ENCODE peak calls at places on chromosome 16, in six cellular contexts. A is esophagus mucosa; Q is right cardiac atrium; L is activated CD8-positive, alpha-beta memory T cell treated with anti-CD3 and anti-CD28 coated beads, Interleukin-2, amount 10 ng/mL, durations not matched to agents 7 days and 5 days; D is T-cell; S is left ventricle myocardium superior. B is an unnamed sample.

GRCh38 chr16:49644143-49644460 is 211.8 kb downstream of the ZNF423 start:
- ATAC-seq in A (no peak), Q (no peak), L (no peak), D (no peak), S (no peak), B (peak)

GRCh38 chr16:89020068-89020924 is 43.3 kb upstream of the CBFA2T3 start:
- ATAC-seq in A (no peak), Q (no peak), L (peak), D (no peak), S (no peak), B (no peak)

GRCh38 chr16:73616186-73616585 is 568.3 kb upstream of the ZFHX3 start:
- ATAC-seq in A (no peak), Q (no peak), L (no peak), D (no peak), S (no peak), B (no peak)

GRCh38 chr16:51526622-51527021 is 375.6 kb upstream of the SALL1 start:
- ATAC-seq in A (no peak), Q (no peak), L (no peak), D (no peak), S (no peak), B (no peak)

GRCh38 chr16:23423496-23424049 is 29.4 kb downstream of the COG7 start:
- ATAC-seq in A (peak), Q (peak), L (no peak), D (no peak), S (peak), B (peak)

GRCh38 chr16:89191901-89192184 is 8.5 kb downstream of the SLC22A31 start:
- ATAC-seq in A (peak), Q (peak), L (no peak), D (no peak), S (no peak), B (no peak)

GRCh38 chr16:70460737-70461261 is 6.4 kb downstream of the FCSK start:
- ATAC-seq in A (peak), Q (peak), L (no peak), D (no peak), S (peak), B (no peak)

GRCh38 chr16:85563031-85563430 is 50.1 kb upstream of the GSE1 start:
- ATAC-seq in A (no peak), Q (no peak), L (no peak), D (no peak), S (no peak), B (no peak)

GRCh38 chr16:87860553-87861299 is 8.6 kb downstream of the SLC7A5 start:
- ATAC-seq in A (peak), Q (peak), L (peak), D (no peak), S (peak), B (peak)

GRCh38 chr16:68284847-68285246 is 20.5 kb downstream of the SLC7A6 start:
- ATAC-seq in A (peak), Q (no peak), L (peak), D (no peak), S (no peak), B (no peak)

GRCh38 chr16:78240459-78241222 is 141.2 kb downstream of the WWOX start:
- ATAC-seq in A (peak), Q (no peak), L (no peak), D (no peak), S (no peak), B (no peak)

GRCh38 chr16:87226926-87227650 is 90.1 kb downstream of the C16orf95 start:
- ATAC-seq in A (no peak), Q (peak), L (no peak), D (no peak), S (peak), B (peak)

GRCh38 chr16:71919033-71919432 is 23.7 kb downstream of the IST1 start:
- ATAC-seq in A (no peak), Q (peak), L (no peak), D (no peak), S (peak), B (no peak)

GRCh38 chr16:79449906-79450305 is 150.6 kb downstream of the MAF start:
- ATAC-seq in A (no peak), Q (no peak), L (no peak), D (no peak), S (peak), B (no peak)

GRCh38 chr16:25121824-25122600 is 10.5 kb downstream of the LCMT1 start:
- ATAC-seq in A (no peak), Q (no peak), L (no peak), D (no peak), S (no peak), B (no peak)

GRCh38 chr16:47905771-47906170 is 250.0 kb downstream of the ABCC12 start:
- ATAC-seq in A (no peak), Q (no peak), L (no peak), D (no peak), S (no peak), B (no peak)

GRCh38 chr16:3963203-3963602 is 82.7 kb upstream of the CREBBP start:
- ATAC-seq in A (no peak), Q (no peak), L (no peak), D (peak), S (no peak), B (no peak)

GRCh38 chr16:17370233-17371013 is 100.3 kb downstream of the XYLT1 start:
- ATAC-seq in A (no peak), Q (peak), L (peak), D (no peak), S (peak), B (no peak)

GRCh38 chr16:75003931-75004330 is 5.1 kb downstream of the ZNRF1 start:
- ATAC-seq in A (no peak), Q (no peak), L (no peak), D (no peak), S (no peak), B (no peak)

GRCh38 chr16:11181889-11182279 is 74.1 kb downstream of the SOCS1 start:
- ATAC-seq in A (peak), Q (no peak), L (peak), D (no peak), S (no peak), B (peak)

GRCh38 chr16:11507350-11507749 is 79.4 kb downstream of the LITAF start:
- ATAC-seq in A (no peak), Q (no peak), L (no peak), D (no peak), S (no peak), B (no peak)

GRCh38 chr16:70380205-70380918 is 33.7 kb downstream of the DDX19A start:
- ATAC-seq in A (peak), Q (peak), L (peak), D (peak), S (peak), B (peak)

B was measured in gastroesophageal sphincter.